ENCODE peak calls at places on chromosome 18, in five cellular contexts. N is IMR-90, I is esophagus squamous epithelium, W is Panc1, P is ovary. Q is an unnamed sample.

GRCh38 chr18:8947576-8947975 is 154.9 kb upstream of the NDUFV2 start:
- DNase-seq in W (no peak), N (no peak), I (no peak), P (no peak), Q (no peak)

GRCh38 chr18:44627245-44627644 is 53.4 kb upstream of the SETBP1 start:
- DNase-seq in P (no peak), I (no peak), W (no peak), N (peak; percentile 1), Q (no peak)

GRCh38 chr18:36464126-36464651 is 166.7 kb downstream of the FHOD3 start:
- DNase-seq in N (peak; percentile 28), W (no peak), I (no peak), P (no peak), Q (peak; percentile 45)

GRCh38 chr18:5543854-5544389 is at the start of gene EPB41L3:
- DNase-seq in I (no peak), P (peak; percentile 37), W (no peak), N (peak; percentile 20), Q (no peak)

GRCh38 chr18:62334110-62334509 is 9.0 kb downstream of the TNFRSF11A start:
- DNase-seq in P (no peak), I (no peak), N (peak; percentile 14), W (peak; percentile 74), Q (no peak)

GRCh38 chr18:35635171-35635570 is 53.6 kb downstream of the GALNT1 start:
- DNase-seq in P (no peak), I (no peak), W (no peak), N (peak; percentile 86), Q (no peak)

GRCh38 chr18:58303363-58303762 is 259.3 kb downstream of the NEDD4L start:
- DNase-seq in N (no peak), W (no peak), I (no peak), P (no peak), Q (no peak)

GRCh38 chr18:76328145-76328544 is 166.9 kb downstream of the ZNF516 start:
- DNase-seq in W (no peak), P (no peak), N (no peak), I (no peak), Q (no peak)

GRCh38 chr18:67864677-67865340 is 348.3 kb upstream of the DSEL start:
- DNase-seq in I (no peak), W (no peak), P (no peak), N (peak; percentile 58), Q (no peak)

GRCh38 chr18:23992119-23992940 is 22.2 kb upstream of the TTC39C start:
- DNase-seq in P (peak; percentile 23), N (peak; percentile 38), W (no peak), I (no peak), Q (no peak)

GRCh38 chr18:57789105-57789504 is 14.0 kb downstream of the ATP8B1 start:
- DNase-seq in W (no peak), I (no peak), P (no peak), N (peak; percentile 69), Q (peak; percentile 61)

GRCh38 chr18:10948421-10948820 is 200.9 kb downstream of the PIEZO2 start:
- DNase-seq in I (no peak), N (no peak), P (no peak), W (no peak), Q (no peak)
- H3K4me3 ChIP-seq in I (no peak overlapping the region), N (no peak overlapping the region), P (no peak overlapping the region), W (no peak overlapping the region), Q (no peak overlapping the region)

GRCh38 chr18:3251963-3252277 is 4.3 kb downstream of the MYL12A start:
- DNase-seq in W (no peak), P (no peak), I (no peak), N (peak; percentile 37), Q (no peak)

GRCh38 chr18:3248670-3249359 is 1.2 kb downstream of the MYL12A start:
- DNase-seq in W (no peak), P (no peak), N (peak; percentile 57), I (no peak), Q (peak; percentile 45)

GRCh38 chr18:3250237-3251107 is 2.9 kb downstream of the MYL12A start:
- DNase-seq in P (no peak), W (no peak), I (no peak), N (peak; percentile 80), Q (no peak)

GRCh38 chr18:3252843-3253242 is 5.2 kb downstream of the MYL12A start:
- DNase-seq in P (no peak), N (no peak), W (no peak), I (no peak), Q (no peak)

GRCh38 chr18:3251249-3251962 is 3.8 kb downstream of the MYL12A start:
- DNase-seq in P (no peak), I (no peak), N (no peak), W (no peak), Q (no peak)
- H3K4me3 ChIP-seq in P (no peak overlapping the region), I (no peak overlapping the region), N (no peak overlapping the region), W (no peak overlapping the region), Q (no peak overlapping the region)

GRCh38 chr18:10453885-10454772 is at the start of gene APCDD1:
- DNase-seq in I (no peak), N (no peak), W (no peak), P (peak; percentile 88), Q (no peak)

GRCh38 chr18:10454800-10455550 is 540 bp downstream of the APCDD1 start:
- DNase-seq in I (no peak), P (peak; percentile 47), W (no peak), N (peak; percentile 20), Q (no peak)

GRCh38 chr18:10457798-10458197 is 3.4 kb downstream of the APCDD1 start:
- DNase-seq in I (no peak), P (no peak), N (peak; percentile 24), W (no peak), Q (no peak)

GRCh38 chr18:10455726-10456453 is 1.5 kb downstream of the APCDD1 start:
- DNase-seq in N (no peak), W (no peak), I (no peak), P (no peak), Q (no peak)

DNA sequence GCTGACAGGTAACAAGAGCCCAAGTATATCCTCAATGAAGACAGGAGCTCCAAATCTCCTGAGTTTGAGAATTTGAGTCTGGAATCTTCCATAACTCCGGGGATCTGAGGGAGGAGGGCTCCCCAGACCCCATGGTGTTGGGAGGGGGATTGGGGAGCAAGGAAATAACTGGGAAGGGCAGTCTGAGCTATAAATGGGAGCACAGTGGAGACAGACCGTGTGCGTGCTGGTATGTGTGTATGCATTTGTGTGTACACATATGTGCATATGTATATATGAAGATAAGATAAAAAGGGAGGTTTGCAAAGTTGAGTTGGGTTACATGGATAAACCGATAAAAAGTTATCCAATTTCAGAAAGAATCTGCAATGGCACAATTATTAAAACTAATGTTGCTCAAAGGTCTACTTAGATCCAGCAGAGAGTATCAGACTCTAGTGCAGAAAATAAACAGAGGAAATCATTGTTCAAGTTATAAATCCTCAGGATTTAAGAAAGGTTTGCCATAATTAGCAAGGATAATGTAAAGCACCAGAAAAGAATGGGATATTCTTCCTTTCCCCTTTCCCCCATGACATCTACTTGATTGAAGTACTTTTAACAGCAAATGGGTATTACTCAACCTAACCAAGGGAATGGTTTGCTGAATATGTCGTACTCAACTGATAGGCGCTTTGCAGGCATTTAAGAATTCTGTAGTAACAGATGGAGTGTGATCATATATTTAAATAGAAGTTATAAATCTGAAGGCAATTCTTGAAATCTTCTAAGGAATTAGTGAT is 2.5 kb downstream of the APCDD1 start:
- DNase-seq in I (no peak), N (no peak), W (no peak), P (no peak), Q (no peak)
- H3K4me3 ChIP-seq in I (peak overlapping the region; percentile 6), N (no peak overlapping the region), W (no peak overlapping the region), P (peak overlapping the region; percentile 71), Q (no peak overlapping the region)

GRCh38 chr18:70245941-70246537 is 40.6 kb upstream of the RTTN start:
- DNase-seq in I (no peak), N (no peak), P (no peak), W (no peak), Q (no peak)

GRCh38 chr18:70256184-70256583 is 32.7 kb upstream of the SOCS6 start:
- DNase-seq in W (no peak), N (no peak), I (no peak), P (no peak), Q (no peak)

GRCh38 chr18:70249118-70249517 is 39.7 kb upstream of the SOCS6 start:
- DNase-seq in N (peak; percentile 61), P (no peak), W (no peak), I (no peak), Q (no peak)

GRCh38 chr18:70250781-70251180 is 38.1 kb upstream of the SOCS6 start:
- DNase-seq in P (no peak), N (no peak), I (no peak), W (no peak), Q (no peak)
- H3K4me3 ChIP-seq in P (no peak overlapping the region), N (no peak overlapping the region), I (no peak overlapping the region), W (no peak overlapping the region), Q (no peak overlapping the region)

GRCh38 chr18:28171837-28172236 is 5.1 kb downstream of the CDH2 start:
- DNase-seq in P (no peak), I (no peak), N (no peak), W (no peak), Q (no peak)
- H3K4me3 ChIP-seq in P (no peak overlapping the region), I (no peak overlapping the region), N (no peak overlapping the region), W (no peak overlapping the region), Q (no peak overlapping the region)